ENCODE peak calls at places on chromosome 19, in four cellular contexts. One of them, this sample, is unnamed. For H3K9me1, the result is how much of the 10 kb centered on the place peaks cover.

GRCh38 chr19:10915511-10916091 is 12.8 kb downstream of the YIPF2 start:
- DNase-seq in K562: no peak
- DNase-seq in IMR-90: peak
- DNase-seq in endothelial cell of umbilical vein: no peak
- DNase-seq in this sample: no peak

GRCh38 chr19:5941673-5942072 is 27.6 kb downstream of the CAPS start:
- DNase-seq in K562: no peak
- DNase-seq in IMR-90: no peak
- DNase-seq in endothelial cell of umbilical vein: no peak
- DNase-seq in this sample: no peak

GRCh38 chr19:40147338-40147692 is 43.9 kb upstream of the MAP3K10 start:
- DNase-seq in K562: no peak
- DNase-seq in IMR-90: no peak
- DNase-seq in endothelial cell of umbilical vein: no peak
- DNase-seq in this sample: no peak

GRCh38 chr19:33674575-33675367 is 53.0 kb downstream of the CHST8 start:
- DNase-seq in K562: no peak
- DNase-seq in IMR-90: no peak
- DNase-seq in endothelial cell of umbilical vein: no peak
- DNase-seq in this sample: no peak

GRCh38 chr19:5313307-5313706 is 27.3 kb downstream of the PTPRS start:
- DNase-seq in K562: no peak
- DNase-seq in IMR-90: no peak
- DNase-seq in endothelial cell of umbilical vein: peak
- DNase-seq in this sample: no peak

GRCh38 chr19:12935071-12935470 is 1.6 kb upstream of the FARSA start:
- DNase-seq in K562: no peak
- DNase-seq in IMR-90: no peak
- DNase-seq in endothelial cell of umbilical vein: no peak
- DNase-seq in this sample: no peak

GRCh38 chr19:8478605-8479004 is 23.8 kb downstream of the PRAM1 start:
- DNase-seq in K562: no peak
- DNase-seq in IMR-90: no peak
- DNase-seq in endothelial cell of umbilical vein: no peak
- DNase-seq in this sample: no peak

GRCh38 chr19:17487240-17488121 is 17.2 kb downstream of the SLC27A1 start:
- DNase-seq in K562: peak
- DNase-seq in IMR-90: no peak
- DNase-seq in endothelial cell of umbilical vein: no peak
- DNase-seq in this sample: no peak

GRCh38 chr19:40718774-40719391 is 2.0 kb downstream of the ITPKC start:
- DNase-seq in K562: peak
- DNase-seq in IMR-90: peak
- DNase-seq in endothelial cell of umbilical vein: peak
- DNase-seq in this sample: peak

GRCh38 chr19:39599116-39599515 is 3.2 kb upstream of the LGALS13 start:
- DNase-seq in K562: peak
- DNase-seq in IMR-90: peak
- DNase-seq in endothelial cell of umbilical vein: peak
- DNase-seq in this sample: no peak

GRCh38 chr19:18415177-18415867 is 3.9 kb upstream of the SSBP4 start:
- DNase-seq in K562: peak
- DNase-seq in IMR-90: peak
- DNase-seq in endothelial cell of umbilical vein: peak
- DNase-seq in this sample: no peak

GRCh38 chr19:39199025-39199424 is 2.3 kb downstream of the NCCRP1 start:
- DNase-seq in K562: peak
- DNase-seq in IMR-90: peak
- DNase-seq in endothelial cell of umbilical vein: peak
- DNase-seq in this sample: no peak

GRCh38 chr19:29708553-29709439 is 6.3 kb downstream of the C19orf12 start:
- DNase-seq in K562: no peak
- DNase-seq in IMR-90: no peak
- DNase-seq in endothelial cell of umbilical vein: no peak
- DNase-seq in this sample: no peak

GRCh38 chr19:47663435-47663910 is 49.7 kb upstream of the EHD2 start:
- DNase-seq in K562: no peak
- DNase-seq in IMR-90: peak
- DNase-seq in endothelial cell of umbilical vein: no peak
- DNase-seq in this sample: no peak

GRCh38 chr19:41816761-41817160 is 20.4 kb downstream of the CEACAM3 start:
- DNase-seq in K562: no peak
- DNase-seq in IMR-90: no peak
- DNase-seq in endothelial cell of umbilical vein: no peak
- DNase-seq in this sample: no peak

GRCh38 chr19:273393-273792 is 17.8 kb downstream of the PLPP2 start:
- DNase-seq in K562: no peak
- DNase-seq in IMR-90: no peak
- DNase-seq in endothelial cell of umbilical vein: no peak
- DNase-seq in this sample: no peak

GRCh38 chr19:50896591-50897190 is 14.5 kb downstream of the KLK4 start:
- DNase-seq in K562: peak
- DNase-seq in IMR-90: peak
- DNase-seq in endothelial cell of umbilical vein: no peak
- DNase-seq in this sample: peak
- H3K9me1 ChIP-seq in K562: under half
- H3K9me1 ChIP-seq in IMR-90: under half
- H3K9me1 ChIP-seq in endothelial cell of umbilical vein: under half
- H3K9me1 ChIP-seq in this sample: under half

DNA sequence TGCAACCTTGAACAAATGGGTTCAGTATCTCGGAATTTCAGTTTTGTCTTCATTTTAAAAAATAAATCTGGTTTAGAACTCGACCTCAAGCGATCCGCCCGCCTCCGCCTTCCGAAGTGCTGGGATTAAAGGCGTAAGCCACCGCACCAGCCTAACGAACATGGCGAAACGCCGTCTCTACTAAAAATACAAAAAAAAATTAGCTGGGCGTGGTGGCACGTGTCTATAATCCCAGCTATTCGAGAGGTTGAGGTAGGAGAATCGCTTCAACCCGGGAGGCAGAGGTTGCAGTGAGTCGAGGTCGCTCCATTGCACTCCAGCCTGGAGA is 571 bp downstream of the ZNF302 start:
- DNase-seq in K562: no peak
- DNase-seq in IMR-90: no peak
- DNase-seq in endothelial cell of umbilical vein: no peak
- DNase-seq in this sample: no peak
- H3K9me1 ChIP-seq in K562: under half
- H3K9me1 ChIP-seq in IMR-90: under half
- H3K9me1 ChIP-seq in endothelial cell of umbilical vein: under half
- H3K9me1 ChIP-seq in this sample: under half

GRCh38 chr19:32336259-32337111 is 8.9 kb upstream of the ZNF507 start:
- DNase-seq in K562: no peak
- DNase-seq in IMR-90: peak
- DNase-seq in endothelial cell of umbilical vein: no peak
- DNase-seq in this sample: no peak
- H3K9me1 ChIP-seq in K562: under half
- H3K9me1 ChIP-seq in IMR-90: under half
- H3K9me1 ChIP-seq in endothelial cell of umbilical vein: under half
- H3K9me1 ChIP-seq in this sample: under half

DNA sequence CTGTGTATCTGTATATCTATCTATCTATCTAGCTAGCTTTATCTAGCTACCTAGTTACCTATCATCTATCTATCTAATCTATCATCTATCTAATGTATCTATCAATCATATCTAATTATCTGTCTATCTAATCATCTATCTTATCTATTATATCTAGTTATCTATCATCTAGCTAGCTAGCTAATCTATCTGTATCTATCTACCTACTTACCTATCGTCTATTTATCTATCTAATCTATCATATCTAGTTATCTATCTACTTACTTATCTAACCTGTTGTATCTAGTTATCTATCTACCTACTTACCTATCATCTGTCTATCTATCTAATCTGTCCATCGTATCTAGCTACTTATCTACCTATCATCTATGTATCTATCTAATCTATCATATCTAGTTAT is 17.9 kb downstream of the VSTM1 start:
- DNase-seq in K562: no peak
- DNase-seq in IMR-90: no peak
- DNase-seq in endothelial cell of umbilical vein: no peak
- DNase-seq in this sample: no peak
- H3K9me1 ChIP-seq in K562: under half
- H3K9me1 ChIP-seq in IMR-90: under half
- H3K9me1 ChIP-seq in endothelial cell of umbilical vein: under half
- H3K9me1 ChIP-seq in this sample: under half

DNA sequence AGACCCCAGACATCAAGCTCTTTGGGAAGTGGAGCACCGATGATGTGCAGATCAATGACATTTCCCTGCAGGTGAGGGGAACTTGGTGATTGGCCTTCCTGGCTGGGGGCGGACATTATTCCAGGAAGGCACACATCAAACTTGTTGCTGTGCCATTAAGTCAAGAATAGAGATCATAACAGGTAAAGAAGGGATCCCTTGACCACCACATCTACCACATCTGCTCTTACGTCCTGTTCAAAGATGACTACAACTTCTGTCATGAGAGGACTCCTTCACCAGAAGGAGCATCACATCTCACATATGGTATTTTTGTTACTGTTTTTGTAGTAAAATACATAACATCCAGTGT is 1.1 kb downstream of the RPS5 start:
- DNase-seq in K562: no peak
- DNase-seq in IMR-90: no peak
- DNase-seq in endothelial cell of umbilical vein: no peak
- DNase-seq in this sample: no peak
- H3K9me1 ChIP-seq in K562: under half
- H3K9me1 ChIP-seq in IMR-90: under half
- H3K9me1 ChIP-seq in endothelial cell of umbilical vein: under half
- H3K9me1 ChIP-seq in this sample: under half

GRCh38 chr19:16125738-16126495 is 14.2 kb downstream of the RAB8A start:
- DNase-seq in K562: no peak
- DNase-seq in IMR-90: no peak
- DNase-seq in endothelial cell of umbilical vein: no peak
- DNase-seq in this sample: no peak
- H3K9me1 ChIP-seq in K562: under half
- H3K9me1 ChIP-seq in IMR-90: under half
- H3K9me1 ChIP-seq in endothelial cell of umbilical vein: under half
- H3K9me1 ChIP-seq in this sample: under half

GRCh38 chr19:3363841-3364500 is 2.4 kb upstream of the NFIC start:
- DNase-seq in K562: no peak
- DNase-seq in IMR-90: no peak
- DNase-seq in endothelial cell of umbilical vein: no peak
- DNase-seq in this sample: no peak
- H3K9me1 ChIP-seq in K562: under half
- H3K9me1 ChIP-seq in IMR-90: under half
- H3K9me1 ChIP-seq in endothelial cell of umbilical vein: under half
- H3K9me1 ChIP-seq in this sample: under half

DNA sequence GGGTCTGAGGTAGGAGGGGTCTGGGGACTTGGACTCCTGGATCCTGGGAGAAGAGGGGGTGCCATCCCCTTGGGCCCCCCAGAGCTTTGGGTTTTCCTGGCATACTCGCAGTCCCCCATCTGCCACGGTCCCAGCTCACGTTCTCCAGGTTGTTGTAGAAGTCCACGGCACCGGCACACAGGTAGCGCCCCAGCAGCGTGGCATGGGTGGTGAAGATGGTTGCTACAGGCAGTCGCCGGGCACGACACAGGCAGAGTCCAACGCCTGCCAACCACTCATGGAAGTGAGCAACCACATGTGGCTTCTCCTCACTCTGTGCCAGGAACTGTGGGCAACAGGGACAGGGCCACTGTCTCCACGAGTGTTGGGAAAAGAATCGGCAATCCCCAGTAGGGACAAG is 7.4 kb downstream of the GYS1 start:
- DNase-seq in K562: no peak
- DNase-seq in IMR-90: no peak
- DNase-seq in endothelial cell of umbilical vein: no peak
- DNase-seq in this sample: no peak
- H3K9me1 ChIP-seq in K562: under half
- H3K9me1 ChIP-seq in IMR-90: under half
- H3K9me1 ChIP-seq in endothelial cell of umbilical vein: under half
- H3K9me1 ChIP-seq in this sample: under half